ENCODE peak calls at places on chromosomes 3 and 15, in eight cellular contexts. J is heart left ventricle; N is stimulated activated CD4-positive, alpha-beta T cell treated with anti-CD3 and anti-CD28 coated beads, Interleukin-15, amount 100 ng/mL, for 1 hour; F is suprapubic skin; C is osteocyte; W is stimulated activated CD8-positive, alpha-beta memory T cell treated with anti-CD3 and anti-CD28 coated beads, Interleukin-4, amount 100 ng/mL, for 1 hour; U is C1 segment of cervical spinal cord; E is NCI-H1417. V is an unnamed sample.

GRCh38 chr15:70775160-70775559 is 11.8 kb upstream of the UACA start:
- DNase-seq in J (no peak), N (no peak), F (no peak), C (no peak), W (no peak), U (no peak), E (no peak), V (no peak)

GRCh38 chr3:72488736-72489030 is 359.6 kb downstream of the SHQ1 start:
- DNase-seq in J (no peak), N (no peak), F (no peak), C (no peak), W (no peak), U (no peak), E (no peak), V (no peak)

GRCh38 chr15:67824157-67824899 is 981 bp upstream of the SKOR1 start:
- DNase-seq in J (no peak), N (no peak), F (no peak), C (no peak), W (no peak), U (no peak), E (no peak), V (no peak)

GRCh38 chr3:107740992-107741896 is 218.5 kb downstream of the BBX start:
- DNase-seq in J (no peak), N (no peak), F (no peak), C (no peak), W (no peak), U (no peak), E (peak), V (no peak)

GRCh38 chr3:25592510-25592968 is 72.2 kb downstream of the TOP2B start:
- DNase-seq in J (peak), N (no peak), F (no peak), C (no peak), W (no peak), U (no peak), E (no peak), V (no peak)

GRCh38 chr3:171199473-171199829 is 172.9 kb upstream of the SLC2A2 start:
- DNase-seq in J (no peak), N (no peak), F (no peak), C (no peak), W (no peak), U (no peak), E (no peak), V (no peak)

GRCh38 chr15:83653639-83654378 is at the start of gene ADAMTSL3:
- DNase-seq in J (peak), N (no peak), F (no peak), C (no peak), W (no peak), U (peak), E (peak), V (no peak)

GRCh38 chr3:136862611-136862951 is 573 bp downstream of the NCK1 start:
- DNase-seq in J (peak), N (peak), F (peak), C (no peak), W (peak), U (peak), E (peak), V (no peak)

GRCh38 chr3:65561617-65562016 is 477.1 kb downstream of the MAGI1 start:
- DNase-seq in J (no peak), N (no peak), F (no peak), C (no peak), W (no peak), U (no peak), E (no peak), V (no peak)